ENCODE peak calls at places on chromosomes 3 and 15, in nine cellular contexts. One of them, this sample, is unnamed.

GRCh38 chr15:25860885-25861866 is 2.0 kb downstream of the ATP10A start:
- DNase-seq in B cell: no peak
- DNase-seq in lower leg skin: no peak
- DNase-seq in NCI-H460: no peak
- DNase-seq in AG04450: no peak
- DNase-seq in MCF 10A: no peak
- DNase-seq in EH: peak; percentile 41
- DNase-seq in IMR-90: no peak
- DNase-seq in small intestine: peak; percentile 31
- DNase-seq in this sample: no peak

GRCh38 chr3:24853685-24854341 is 359.2 kb upstream of the THRB start:
- DNase-seq in IMR-90: no peak
- DNase-seq in MCF 10A: no peak
- DNase-seq in EH: no peak
- DNase-seq in lower leg skin: no peak
- DNase-seq in B cell: no peak
- DNase-seq in NCI-H460: no peak
- DNase-seq in AG04450: no peak
- DNase-seq in small intestine: no peak
- DNase-seq in this sample: no peak

GRCh38 chr3:48598323-48599076 is 3.4 kb upstream of the COL7A1 start:
- DNase-seq in B cell: no peak
- DNase-seq in lower leg skin: no peak
- DNase-seq in small intestine: no peak
- DNase-seq in NCI-H460: no peak
- DNase-seq in EH: peak; percentile 98
- DNase-seq in IMR-90: peak; percentile 94
- DNase-seq in MCF 10A: peak; percentile 95
- DNase-seq in AG04450: peak; percentile 90
- DNase-seq in this sample: no peak

GRCh38 chr15:24617646-24618045 is 57.9 kb upstream of the NPAP1 start:
- DNase-seq in MCF 10A: no peak
- DNase-seq in lower leg skin: no peak
- DNase-seq in AG04450: no peak
- DNase-seq in NCI-H460: no peak
- DNase-seq in small intestine: no peak
- DNase-seq in B cell: no peak
- DNase-seq in IMR-90: no peak
- DNase-seq in EH: no peak
- DNase-seq in this sample: no peak

GRCh38 chr3:189999718-190000117 is 121.0 kb downstream of the P3H2 start:
- DNase-seq in IMR-90: peak; percentile 62
- DNase-seq in AG04450: no peak
- DNase-seq in EH: peak; percentile 39
- DNase-seq in NCI-H460: peak; percentile 90
- DNase-seq in MCF 10A: no peak
- DNase-seq in lower leg skin: no peak
- DNase-seq in small intestine: no peak
- DNase-seq in B cell: no peak
- DNase-seq in this sample: no peak

GRCh38 chr3:108091498-108092259 is 848 bp upstream of the CD47 start:
- DNase-seq in lower leg skin: no peak
- DNase-seq in small intestine: peak; percentile 34
- DNase-seq in EH: no peak
- DNase-seq in B cell: no peak
- DNase-seq in NCI-H460: no peak
- DNase-seq in AG04450: no peak
- DNase-seq in IMR-90: no peak
- DNase-seq in MCF 10A: no peak
- DNase-seq in this sample: peak; percentile 25

GRCh38 chr3:113531826-113532697 is at the start of gene SIDT1:
- DNase-seq in AG04450: no peak
- DNase-seq in MCF 10A: peak; percentile 35
- DNase-seq in EH: peak; percentile 9
- DNase-seq in B cell: peak; percentile 81
- DNase-seq in small intestine: peak; percentile 80
- DNase-seq in lower leg skin: peak; percentile 87
- DNase-seq in IMR-90: no peak
- DNase-seq in NCI-H460: no peak
- DNase-seq in this sample: peak; percentile 78

GRCh38 chr15:53978248-53978906 is at the start of gene UNC13C:
- DNase-seq in lower leg skin: no peak
- DNase-seq in EH: no peak
- DNase-seq in IMR-90: no peak
- DNase-seq in B cell: no peak
- DNase-seq in NCI-H460: no peak
- DNase-seq in AG04450: no peak
- DNase-seq in MCF 10A: no peak
- DNase-seq in small intestine: no peak
- DNase-seq in this sample: peak; percentile 17

GRCh38 chr3:32002536-32003368 is 21.2 kb downstream of the ZNF860 start:
- DNase-seq in IMR-90: no peak
- DNase-seq in MCF 10A: no peak
- DNase-seq in NCI-H460: no peak
- DNase-seq in lower leg skin: no peak
- DNase-seq in B cell: no peak
- DNase-seq in small intestine: no peak
- DNase-seq in EH: no peak
- DNase-seq in AG04450: no peak
- DNase-seq in this sample: no peak

GRCh38 chr3:187955076-187955952 is 198.6 kb upstream of the LPP start:
- DNase-seq in lower leg skin: no peak
- DNase-seq in MCF 10A: peak; percentile 92
- DNase-seq in EH: peak; percentile 93
- DNase-seq in NCI-H460: peak; percentile 45
- DNase-seq in IMR-90: peak; percentile 93
- DNase-seq in B cell: no peak
- DNase-seq in AG04450: peak; percentile 65
- DNase-seq in small intestine: peak; percentile 47
- DNase-seq in this sample: peak; percentile 22

GRCh38 chr15:60370804-60371700 is 26.7 kb downstream of the ANXA2 start:
- DNase-seq in small intestine: peak; percentile 52
- DNase-seq in AG04450: peak; percentile 94
- DNase-seq in IMR-90: peak; percentile 99
- DNase-seq in NCI-H460: peak; percentile 92
- DNase-seq in lower leg skin: peak; percentile 94
- DNase-seq in B cell: no peak
- DNase-seq in MCF 10A: peak; percentile 99
- DNase-seq in EH: peak; percentile 100
- DNase-seq in this sample: peak; percentile 79

GRCh38 chr3:181976526-181976925 is 264.8 kb downstream of the SOX2 start:
- DNase-seq in AG04450: no peak
- DNase-seq in EH: no peak
- DNase-seq in B cell: no peak
- DNase-seq in small intestine: no peak
- DNase-seq in NCI-H460: no peak
- DNase-seq in lower leg skin: no peak
- DNase-seq in IMR-90: no peak
- DNase-seq in MCF 10A: no peak
- DNase-seq in this sample: no peak

GRCh38 chr3:48644898-48645760 is 9.9 kb upstream of the SLC26A6 start:
- DNase-seq in MCF 10A: no peak
- DNase-seq in EH: no peak
- DNase-seq in lower leg skin: no peak
- DNase-seq in NCI-H460: no peak
- DNase-seq in B cell: no peak
- DNase-seq in small intestine: no peak
- DNase-seq in IMR-90: no peak
- DNase-seq in AG04450: no peak
- DNase-seq in this sample: no peak

GRCh38 chr15:57283774-57284508 is 92.4 kb upstream of the CGNL1 start:
- DNase-seq in AG04450: no peak
- DNase-seq in EH: no peak
- DNase-seq in lower leg skin: no peak
- DNase-seq in NCI-H460: no peak
- DNase-seq in IMR-90: peak; percentile 45
- DNase-seq in small intestine: no peak
- DNase-seq in MCF 10A: no peak
- DNase-seq in B cell: no peak
- DNase-seq in this sample: no peak

This sample was measured in colonic mucosa.